ENCODE peak calls at places on chromosomes 6 and 20, in six cellular contexts. F is A549, T is GM12878, W is HepG2, D is K562, Y is endothelial cell of umbilical vein. X is an unnamed sample.

GRCh38 chr6:90095788-90096187 is 200.9 kb downstream of the BACH2 start:
- DNase-seq in F (no peak), T (no peak), W (no peak), D (no peak), Y (no peak), X (no peak)

GRCh38 chr6:2369606-2370005 is 124.2 kb upstream of the GMDS start:
- DNase-seq in F (no peak), T (no peak), W (no peak), D (no peak), Y (no peak), X (no peak)

GRCh38 chr20:61719691-61720347 is 345.9 kb downstream of the TAF4 start:
- DNase-seq in F (no peak), T (no peak), W (no peak), D (no peak), Y (no peak), X (no peak)

GRCh38 chr6:37798436-37799262 is 20.9 kb upstream of the ZFAND3 start:
- DNase-seq in F (no peak), T (no peak), W (no peak), D (no peak), Y (no peak), X (no peak)

GRCh38 chr6:43992783-43993505 is 134.3 kb downstream of the MRPL14 start:
- DNase-seq in F (no peak), T (no peak), W (no peak), D (no peak), Y (no peak), X (no peak)

GRCh38 chr6:37583261-37583660 is 83.6 kb upstream of the CCDC167 start:
- DNase-seq in F (no peak), T (no peak), W (no peak), D (no peak), Y (no peak), X (peak)

GRCh38 chr6:139117734-139118133 is 17.1 kb upstream of the HECA start:
- DNase-seq in F (no peak), T (no peak), W (no peak), D (no peak), Y (no peak), X (no peak)

GRCh38 chr20:63553251-63553932 is 567 bp upstream of the FNDC11 start:
- DNase-seq in F (peak), T (peak), W (peak), D (peak), Y (peak), X (peak)

GRCh38 chr6:83108378-83108777 is 40.9 kb downstream of the DOP1A start:
- DNase-seq in F (no peak), T (no peak), W (no peak), D (no peak), Y (no peak), X (no peak)

GRCh38 chr20:22905667-22906066 is 129.4 kb upstream of the SSTR4 start:
- DNase-seq in F (no peak), T (no peak), W (no peak), D (no peak), Y (no peak), X (no peak)

GRCh38 chr6:166253277-166254229 is 54.6 kb downstream of the PRR18 start:
- DNase-seq in F (no peak), T (no peak), W (no peak), D (peak), Y (no peak), X (peak)

GRCh38 chr20:2521369-2522305 is 12.9 kb upstream of the ZNF343 start:
- DNase-seq in F (peak), T (no peak), W (peak), D (peak), Y (peak), X (peak)

GRCh38 chr20:58011947-58012610 is 216.4 kb downstream of the ANKRD60 start:
- DNase-seq in F (no peak), T (no peak), W (no peak), D (no peak), Y (no peak), X (no peak)

DNA sequence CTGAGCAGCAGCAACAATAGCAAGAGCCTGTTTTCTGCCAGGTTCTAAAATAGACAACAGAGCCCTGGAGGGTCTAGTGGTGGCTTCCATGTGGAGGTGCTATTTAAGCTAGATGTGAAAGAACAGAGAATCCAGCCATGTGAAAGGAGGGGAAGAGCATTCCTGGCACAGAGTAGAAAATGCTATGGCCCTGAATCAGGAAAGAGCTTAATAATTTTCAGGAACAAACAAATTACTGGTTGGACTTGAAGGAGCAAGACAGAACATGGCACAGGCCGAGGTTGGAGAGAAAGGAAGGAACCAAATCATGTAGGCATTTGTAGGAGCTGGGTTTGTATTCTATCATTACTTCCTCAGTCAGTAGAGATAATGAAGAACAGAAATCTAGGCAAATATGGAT is 98.3 kb downstream of the AIG1 start:
- DNase-seq in F (no peak), T (no peak), W (no peak), D (no peak), Y (no peak), X (no peak)
- H3K4me3 ChIP-seq in F (no peak), T (no peak), W (no peak), D (no peak), Y (no peak), X (no peak)

DNA sequence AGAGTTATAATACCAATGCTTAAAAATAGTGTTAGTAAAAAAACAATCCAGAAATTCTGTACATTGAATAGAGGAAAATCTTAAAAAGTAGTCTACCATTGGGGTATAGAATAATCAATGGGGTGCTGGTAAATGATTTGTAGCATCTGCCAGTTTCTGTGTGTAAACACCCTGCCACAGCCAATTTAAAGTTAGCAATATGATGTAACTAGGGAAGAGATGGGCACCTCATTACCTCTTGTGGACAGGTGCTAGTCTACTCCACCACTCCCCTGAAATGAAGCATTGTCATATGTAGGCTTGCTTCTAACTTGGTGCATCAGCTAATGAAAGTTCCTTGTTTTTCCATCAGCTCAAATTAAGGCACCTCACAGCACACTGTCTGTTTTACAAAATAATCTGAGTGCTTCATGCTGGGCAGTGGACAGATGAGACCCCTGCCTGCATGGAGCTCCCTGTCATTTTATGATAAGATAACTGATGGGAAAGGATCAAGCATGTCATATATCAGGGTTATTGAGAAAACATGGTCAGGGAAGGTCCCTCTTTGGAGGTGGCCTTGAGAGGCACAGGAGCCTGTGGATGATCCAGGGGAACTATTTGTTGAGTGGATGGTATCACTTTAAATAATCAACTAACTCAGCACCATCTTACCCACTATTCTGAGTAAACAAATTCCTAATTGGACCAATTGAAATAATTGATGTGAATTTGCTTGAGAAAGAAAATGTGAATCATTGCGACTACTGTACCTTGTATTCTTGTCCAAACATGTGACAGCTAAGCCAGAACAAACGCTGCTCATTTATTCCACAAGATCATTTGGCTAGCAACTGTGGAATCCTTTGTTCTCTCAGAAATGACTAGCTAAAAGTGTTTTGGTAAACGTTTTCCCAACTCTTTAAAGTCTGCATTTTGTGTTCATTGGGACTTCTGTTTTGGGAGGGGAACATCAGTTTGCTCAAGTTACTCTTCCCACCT is 45.9 kb upstream of the CSE1L start:
- DNase-seq in F (no peak), T (no peak), W (peak), D (no peak), Y (no peak), X (no peak)
- TF ChIP-seq MYC in F (no peak), T (no peak), W (no peak), D (no peak), Y (no peak), X (no peak)

GRCh38 chr20:35207950-35208611 is 18.4 kb upstream of the MMP24 start:
- DNase-seq in F (peak), T (peak), W (peak), D (peak), Y (peak), X (peak)
- H3K4me3 ChIP-seq in F (no peak), T (no peak), W (no peak), D (no peak), Y (no peak), X (no peak)

DNA sequence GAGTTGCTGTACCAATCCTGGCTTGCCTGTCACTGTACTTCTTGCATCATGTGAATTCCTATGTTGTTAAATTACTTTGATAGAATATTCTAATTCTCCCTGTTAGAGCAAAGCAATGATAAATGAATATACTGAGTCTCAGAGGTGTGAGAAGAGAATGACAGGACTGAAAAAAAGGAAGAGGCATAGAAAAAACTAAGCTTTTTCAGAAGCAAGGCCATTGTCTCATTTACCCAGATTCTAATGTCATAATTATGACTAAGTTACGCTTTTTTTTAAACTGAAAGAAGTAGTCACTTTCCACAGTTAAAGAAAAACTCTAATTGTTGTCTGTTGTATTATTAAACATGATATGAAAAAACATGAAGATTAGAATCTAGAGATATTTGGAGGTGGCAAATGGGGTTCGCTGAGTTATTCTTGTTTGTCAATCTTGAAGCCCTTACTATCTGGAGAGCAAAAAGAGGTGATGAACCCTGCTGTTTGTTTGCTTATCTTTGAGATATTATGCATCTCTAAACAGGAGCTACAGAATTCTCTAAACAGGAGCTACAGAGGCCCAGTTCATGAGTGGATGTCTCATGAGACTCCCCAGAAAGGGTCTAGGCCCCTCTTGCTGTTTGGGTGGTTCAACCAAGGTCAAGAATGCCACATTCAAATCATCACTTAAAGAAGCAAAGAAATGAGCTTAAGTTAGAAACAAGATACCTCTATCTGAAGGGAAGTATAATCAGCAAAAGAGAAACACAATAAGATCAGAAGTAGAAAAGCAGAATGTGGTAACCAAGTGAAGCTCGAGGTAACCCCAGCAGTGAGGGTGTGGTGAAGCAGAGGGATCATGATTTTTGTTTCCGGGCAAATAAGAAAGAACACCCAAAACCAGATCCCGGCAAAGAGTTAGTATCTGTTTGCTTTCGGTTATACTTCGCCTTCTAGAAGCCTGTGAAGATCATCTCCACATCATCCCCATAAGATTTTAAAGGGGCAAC is 33.3 kb upstream of the THEMIS start:
- DNase-seq in F (no peak), T (no peak), W (no peak), D (no peak), Y (no peak), X (no peak)
- TF ChIP-seq MYC in F (no peak), T (no peak), W (no peak), D (no peak), Y (no peak), X (no peak)

GRCh38 chr6:12605888-12606345 is 110.7 kb upstream of the PHACTR1 start:
- DNase-seq in F (peak), T (peak), W (peak), D (peak), Y (peak), X (peak)
- H3K4me3 ChIP-seq in F (no peak), T (peak), W (no peak), D (no peak), Y (no peak), X (no peak)

DNA sequence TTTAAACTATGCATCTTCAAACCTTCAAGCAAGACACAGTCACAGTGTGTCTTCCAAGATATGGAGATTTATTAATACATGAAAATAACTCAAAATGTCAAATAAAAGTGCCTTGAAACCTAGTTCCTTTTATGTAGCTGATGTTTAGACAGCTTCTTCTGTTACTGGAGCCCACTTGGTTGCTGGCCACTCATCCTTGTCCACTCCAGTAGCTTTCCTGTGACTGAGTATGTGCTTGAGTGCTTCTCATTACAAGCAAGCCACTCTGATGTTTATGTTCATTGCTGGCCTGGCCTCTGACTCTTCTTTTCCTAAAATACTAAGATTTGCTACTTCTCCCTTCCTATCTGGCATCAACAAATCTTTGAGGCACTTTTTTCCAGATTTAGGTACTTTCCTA is 545.2 kb upstream of the MAN1A1 start:
- DNase-seq in F (no peak), T (no peak), W (no peak), D (no peak), Y (no peak), X (no peak)
- TF ChIP-seq MYC in F (no peak), T (no peak), W (no peak), D (no peak), Y (no peak), X (no peak)

GRCh38 chr6:29790626-29791025 is 37.0 kb upstream of the HLA-G start:
- DNase-seq in F (no peak), T (no peak), W (no peak), D (no peak), Y (no peak), X (no peak)

GRCh38 chr6:29793036-29793356 is 34.6 kb upstream of the HLA-G start:
- DNase-seq in F (no peak), T (no peak), W (no peak), D (no peak), Y (no peak), X (no peak)

GRCh38 chr6:29792123-29793035 is 35.2 kb upstream of the HLA-G start:
- DNase-seq in F (peak), T (no peak), W (no peak), D (no peak), Y (peak), X (no peak)

GRCh38 chr6:29791162-29791561 is 36.5 kb upstream of the HLA-G start:
- DNase-seq in F (no peak), T (no peak), W (no peak), D (no peak), Y (no peak), X (no peak)

DNA sequence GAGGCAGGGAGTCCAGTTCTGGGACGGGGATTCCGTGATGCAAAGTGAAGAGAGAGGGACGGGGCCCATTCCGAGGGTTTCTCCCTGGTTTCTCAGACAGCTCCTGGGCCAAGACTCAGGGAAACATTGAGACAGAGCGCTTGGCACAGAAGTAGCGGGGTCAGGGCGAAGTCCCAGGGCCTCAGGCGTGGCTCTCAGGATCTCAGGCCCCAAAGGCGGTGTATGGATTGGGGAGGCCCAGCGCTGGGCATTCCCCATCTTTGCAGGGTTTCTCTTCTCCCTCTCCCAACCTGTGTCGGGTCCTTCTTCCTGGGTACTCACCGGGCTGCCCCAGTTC is 35.9 kb upstream of the HLA-G start:
- DNase-seq in F (no peak), T (no peak), W (no peak), D (no peak), Y (no peak), X (no peak)
- H3K4me3 ChIP-seq in F (no peak), T (no peak), W (no peak), D (no peak), Y (no peak), X (no peak)

GRCh38 chr6:161536141-161536735 is 262.4 kb upstream of the AGPAT4 start:
- DNase-seq in F (no peak), T (no peak), W (no peak), D (no peak), Y (no peak), X (no peak)
- TF ChIP-seq MYC in F (no peak), T (no peak), W (no peak), D (no peak), Y (no peak), X (no peak)

DNA sequence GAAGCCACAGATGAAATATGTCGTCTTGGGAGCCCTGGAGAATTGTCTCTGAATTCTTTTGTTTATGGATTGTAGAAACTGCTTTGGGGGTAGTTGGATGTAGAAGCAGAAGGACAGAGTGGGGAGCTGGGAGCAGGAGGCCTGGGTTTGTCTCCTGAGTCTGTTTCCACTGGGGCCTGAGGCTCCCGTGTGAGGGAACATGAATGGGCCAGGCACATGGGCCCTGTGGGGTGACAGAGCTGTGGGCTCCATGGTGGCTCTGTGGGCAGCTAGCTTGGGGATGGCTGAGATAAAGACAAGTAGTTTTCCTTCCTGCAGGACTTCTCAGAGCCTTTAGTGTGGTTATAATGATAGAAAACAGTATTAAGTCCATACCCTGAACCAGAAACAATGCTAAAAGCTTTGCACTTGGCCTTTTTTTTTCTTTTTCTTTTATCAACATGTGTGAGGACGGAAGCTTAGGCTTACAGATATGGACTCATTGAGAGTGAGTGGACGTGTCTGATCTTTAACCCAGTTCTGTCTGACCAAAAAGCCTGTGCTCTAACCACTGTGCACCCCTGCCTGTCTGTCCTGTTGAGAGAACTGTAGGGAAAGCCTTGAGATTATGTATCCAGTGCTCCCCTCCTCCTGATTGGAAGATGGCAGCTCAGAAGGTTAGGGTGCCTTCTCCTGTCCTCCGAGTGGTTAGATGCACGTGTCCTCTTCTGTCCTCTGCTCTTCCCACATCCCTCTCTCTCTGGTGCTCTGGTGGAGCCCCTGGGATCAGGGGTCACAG is 98.3 kb downstream of the CDH26 start:
- DNase-seq in F (no peak), T (no peak), W (no peak), D (no peak), Y (no peak), X (peak)
- H3K4me3 ChIP-seq in F (no peak), T (no peak), W (no peak), D (no peak), Y (no peak), X (peak)

X was measured in NB4.